ENCODE peak calls at places on chromosomes 11 and 22, in nine cellular contexts. One of them, this sample, is unnamed.

GRCh38 chr11:82823635-82824614 is 76.3 kb downstream of the PRCP start:
- DNase-seq in Calu3: no peak
- DNase-seq in AG04450: no peak
- DNase-seq in neural crest cell: no peak
- DNase-seq in OCI-LY7: peak
- DNase-seq in choroid plexus epithelial cell: no peak
- DNase-seq in cardiac muscle cell: no peak
- DNase-seq in lung: no peak
- DNase-seq in endothelial cell: no peak
- DNase-seq in this sample: no peak

GRCh38 chr11:94117871-94118270 is 10.8 kb upstream of the PANX1 start:
- DNase-seq in Calu3: no peak
- DNase-seq in AG04450: no peak
- DNase-seq in neural crest cell: no peak
- DNase-seq in OCI-LY7: no peak
- DNase-seq in choroid plexus epithelial cell: no peak
- DNase-seq in cardiac muscle cell: no peak
- DNase-seq in lung: no peak
- DNase-seq in endothelial cell: no peak
- DNase-seq in this sample: peak

GRCh38 chr22:31130873-31131272 is 8.1 kb downstream of the INPP5J start:
- DNase-seq in Calu3: no peak
- DNase-seq in AG04450: no peak
- DNase-seq in neural crest cell: no peak
- DNase-seq in OCI-LY7: no peak
- DNase-seq in choroid plexus epithelial cell: no peak
- DNase-seq in cardiac muscle cell: no peak
- DNase-seq in lung: no peak
- DNase-seq in endothelial cell: no peak
- DNase-seq in this sample: no peak

GRCh38 chr11:1920909-1921575 is 1.5 kb downstream of the TNNT3 start:
- DNase-seq in Calu3: no peak
- DNase-seq in AG04450: no peak
- DNase-seq in neural crest cell: no peak
- DNase-seq in OCI-LY7: no peak
- DNase-seq in choroid plexus epithelial cell: no peak
- DNase-seq in cardiac muscle cell: no peak
- DNase-seq in lung: no peak
- DNase-seq in endothelial cell: no peak
- DNase-seq in this sample: no peak

GRCh38 chr22:24208012-24208749 is 26.9 kb downstream of the SUSD2 start:
- DNase-seq in Calu3: peak
- DNase-seq in AG04450: peak
- DNase-seq in neural crest cell: no peak
- DNase-seq in OCI-LY7: no peak
- DNase-seq in choroid plexus epithelial cell: peak
- DNase-seq in cardiac muscle cell: peak
- DNase-seq in lung: peak
- DNase-seq in endothelial cell: no peak
- DNase-seq in this sample: peak

GRCh38 chr11:22634897-22635629 is 9.4 kb upstream of the FANCF start:
- DNase-seq in Calu3: peak
- DNase-seq in AG04450: no peak
- DNase-seq in neural crest cell: no peak
- DNase-seq in OCI-LY7: no peak
- DNase-seq in choroid plexus epithelial cell: peak
- DNase-seq in cardiac muscle cell: peak
- DNase-seq in lung: no peak
- DNase-seq in endothelial cell: no peak
- DNase-seq in this sample: no peak

GRCh38 chr11:93444671-93445073 is 98.5 kb downstream of the SMCO4 start:
- DNase-seq in Calu3: no peak
- DNase-seq in AG04450: no peak
- DNase-seq in neural crest cell: peak
- DNase-seq in OCI-LY7: no peak
- DNase-seq in choroid plexus epithelial cell: no peak
- DNase-seq in cardiac muscle cell: peak
- DNase-seq in lung: no peak
- DNase-seq in endothelial cell: no peak
- DNase-seq in this sample: no peak

GRCh38 chr11:128146926-128147605 is 440.3 kb downstream of the ETS1 start:
- DNase-seq in Calu3: no peak
- DNase-seq in AG04450: no peak
- DNase-seq in neural crest cell: no peak
- DNase-seq in OCI-LY7: no peak
- DNase-seq in choroid plexus epithelial cell: peak
- DNase-seq in cardiac muscle cell: no peak
- DNase-seq in lung: no peak
- DNase-seq in endothelial cell: no peak
- DNase-seq in this sample: no peak

GRCh38 chr11:133957926-133958325 is 1.2 kb upstream of the IGSF9B start:
- DNase-seq in Calu3: no peak
- DNase-seq in AG04450: no peak
- DNase-seq in neural crest cell: no peak
- DNase-seq in OCI-LY7: no peak
- DNase-seq in choroid plexus epithelial cell: peak
- DNase-seq in cardiac muscle cell: peak
- DNase-seq in lung: peak
- DNase-seq in endothelial cell: no peak
- DNase-seq in this sample: no peak

GRCh38 chr11:66366844-66367477 is 4.6 kb downstream of the SLC29A2 start:
- DNase-seq in Calu3: no peak
- DNase-seq in AG04450: no peak
- DNase-seq in neural crest cell: no peak
- DNase-seq in OCI-LY7: no peak
- DNase-seq in choroid plexus epithelial cell: no peak
- DNase-seq in cardiac muscle cell: no peak
- DNase-seq in lung: no peak
- DNase-seq in endothelial cell: no peak
- DNase-seq in this sample: no peak

GRCh38 chr22:28014141-28015055 is 95.3 kb upstream of the PITPNB start:
- DNase-seq in Calu3: no peak
- DNase-seq in AG04450: no peak
- DNase-seq in neural crest cell: no peak
- DNase-seq in OCI-LY7: no peak
- DNase-seq in choroid plexus epithelial cell: no peak
- DNase-seq in cardiac muscle cell: no peak
- DNase-seq in lung: no peak
- DNase-seq in endothelial cell: no peak
- DNase-seq in this sample: no peak

GRCh38 chr22:50518628-50519027 is 6.8 kb downstream of the SCO2 start:
- DNase-seq in Calu3: no peak
- DNase-seq in AG04450: no peak
- DNase-seq in neural crest cell: no peak
- DNase-seq in OCI-LY7: no peak
- DNase-seq in choroid plexus epithelial cell: no peak
- DNase-seq in cardiac muscle cell: no peak
- DNase-seq in lung: no peak
- DNase-seq in endothelial cell: no peak
- DNase-seq in this sample: no peak

GRCh38 chr11:5815534-5815933 is 6.8 kb downstream of the OR52N2 start:
- DNase-seq in Calu3: no peak
- DNase-seq in AG04450: no peak
- DNase-seq in neural crest cell: no peak
- DNase-seq in OCI-LY7: no peak
- DNase-seq in choroid plexus epithelial cell: no peak
- DNase-seq in cardiac muscle cell: no peak
- DNase-seq in lung: no peak
- DNase-seq in endothelial cell: no peak
- DNase-seq in this sample: no peak

GRCh38 chr11:14625804-14626203 is 17.8 kb upstream of the PDE3B start:
- DNase-seq in Calu3: no peak
- DNase-seq in AG04450: no peak
- DNase-seq in neural crest cell: no peak
- DNase-seq in OCI-LY7: peak
- DNase-seq in choroid plexus epithelial cell: no peak
- DNase-seq in cardiac muscle cell: no peak
- DNase-seq in lung: no peak
- DNase-seq in endothelial cell: no peak
- DNase-seq in this sample: no peak

GRCh38 chr11:116869610-116870009 is 32.2 kb upstream of the APOA1 start:
- DNase-seq in Calu3: no peak
- DNase-seq in AG04450: no peak
- DNase-seq in neural crest cell: no peak
- DNase-seq in OCI-LY7: no peak
- DNase-seq in choroid plexus epithelial cell: no peak
- DNase-seq in cardiac muscle cell: no peak
- DNase-seq in lung: no peak
- DNase-seq in endothelial cell: no peak
- DNase-seq in this sample: no peak

GRCh38 chr11:74347381-74347780 is 35.9 kb upstream of the P4HA3 start:
- DNase-seq in Calu3: no peak
- DNase-seq in AG04450: no peak
- DNase-seq in neural crest cell: no peak
- DNase-seq in OCI-LY7: no peak
- DNase-seq in choroid plexus epithelial cell: peak
- DNase-seq in cardiac muscle cell: peak
- DNase-seq in lung: no peak
- DNase-seq in endothelial cell: no peak
- DNase-seq in this sample: no peak

GRCh38 chr11:21323617-21324016 is 654.2 kb downstream of the NELL1 start:
- DNase-seq in Calu3: no peak
- DNase-seq in AG04450: no peak
- DNase-seq in neural crest cell: no peak
- DNase-seq in OCI-LY7: no peak
- DNase-seq in choroid plexus epithelial cell: no peak
- DNase-seq in cardiac muscle cell: no peak
- DNase-seq in lung: no peak
- DNase-seq in endothelial cell: no peak
- DNase-seq in this sample: no peak
- TF ChIP-seq CTCF in Calu3: no peak
- TF ChIP-seq CTCF in AG04450: no peak
- TF ChIP-seq CTCF in neural crest cell: peak
- TF ChIP-seq CTCF in OCI-LY7: peak
- TF ChIP-seq CTCF in choroid plexus epithelial cell: no peak
- TF ChIP-seq CTCF in cardiac muscle cell: no peak
- TF ChIP-seq CTCF in lung: no peak
- TF ChIP-seq CTCF in endothelial cell: no peak
- TF ChIP-seq CTCF in this sample: no peak

DNA sequence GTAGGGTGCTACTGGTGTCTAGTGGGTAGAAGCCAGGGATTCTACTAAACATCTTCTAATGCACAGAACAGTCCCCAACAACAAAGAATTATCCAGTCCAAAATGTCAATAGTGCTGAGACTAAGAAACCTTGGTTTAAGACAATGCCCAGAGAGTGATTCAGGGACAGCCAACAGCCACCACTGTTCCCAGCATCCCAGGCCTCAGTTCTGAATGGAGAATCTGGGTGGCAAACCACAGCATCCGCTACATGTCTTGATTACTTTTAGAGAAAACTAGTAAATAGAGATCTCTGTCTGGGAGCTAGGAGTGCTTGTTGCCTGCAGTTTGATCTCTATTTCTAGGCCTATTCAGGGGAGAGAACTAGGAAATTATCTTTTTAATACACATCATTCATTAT is 20.9 kb upstream of the SIK2 start:
- DNase-seq in Calu3: no peak
- DNase-seq in AG04450: no peak
- DNase-seq in neural crest cell: no peak
- DNase-seq in OCI-LY7: no peak
- DNase-seq in choroid plexus epithelial cell: no peak
- DNase-seq in cardiac muscle cell: no peak
- DNase-seq in lung: no peak
- DNase-seq in endothelial cell: no peak
- DNase-seq in this sample: no peak
- TF ChIP-seq CTCF in Calu3: no peak
- TF ChIP-seq CTCF in AG04450: no peak
- TF ChIP-seq CTCF in neural crest cell: no peak
- TF ChIP-seq CTCF in OCI-LY7: no peak
- TF ChIP-seq CTCF in choroid plexus epithelial cell: no peak
- TF ChIP-seq CTCF in cardiac muscle cell: no peak
- TF ChIP-seq CTCF in lung: no peak
- TF ChIP-seq CTCF in endothelial cell: no peak
- TF ChIP-seq CTCF in this sample: no peak

GRCh38 chr11:67546852-67547251 is 23.6 kb upstream of the CABP2 start:
- DNase-seq in Calu3: no peak
- DNase-seq in AG04450: no peak
- DNase-seq in neural crest cell: no peak
- DNase-seq in OCI-LY7: no peak
- DNase-seq in choroid plexus epithelial cell: no peak
- DNase-seq in cardiac muscle cell: no peak
- DNase-seq in lung: no peak
- DNase-seq in endothelial cell: no peak
- DNase-seq in this sample: no peak

GRCh38 chr11:67542971-67543370 is 19.7 kb upstream of the CABP2 start:
- DNase-seq in Calu3: no peak
- DNase-seq in AG04450: no peak
- DNase-seq in neural crest cell: no peak
- DNase-seq in OCI-LY7: no peak
- DNase-seq in choroid plexus epithelial cell: no peak
- DNase-seq in cardiac muscle cell: no peak
- DNase-seq in lung: no peak
- DNase-seq in endothelial cell: no peak
- DNase-seq in this sample: no peak

GRCh38 chr11:67544591-67545242 is 21.5 kb upstream of the CABP2 start:
- DNase-seq in Calu3: peak
- DNase-seq in AG04450: no peak
- DNase-seq in neural crest cell: no peak
- DNase-seq in OCI-LY7: no peak
- DNase-seq in choroid plexus epithelial cell: peak
- DNase-seq in cardiac muscle cell: no peak
- DNase-seq in lung: no peak
- DNase-seq in endothelial cell: no peak
- DNase-seq in this sample: no peak

GRCh38 chr11:67543585-67543984 is 20.3 kb upstream of the CABP2 start:
- DNase-seq in Calu3: no peak
- DNase-seq in AG04450: no peak
- DNase-seq in neural crest cell: no peak
- DNase-seq in OCI-LY7: no peak
- DNase-seq in choroid plexus epithelial cell: no peak
- DNase-seq in cardiac muscle cell: no peak
- DNase-seq in lung: no peak
- DNase-seq in endothelial cell: no peak
- DNase-seq in this sample: no peak

GRCh38 chr11:67545280-67545679 is 22.0 kb upstream of the CABP2 start:
- DNase-seq in Calu3: peak
- DNase-seq in AG04450: no peak
- DNase-seq in neural crest cell: no peak
- DNase-seq in OCI-LY7: no peak
- DNase-seq in choroid plexus epithelial cell: no peak
- DNase-seq in cardiac muscle cell: peak
- DNase-seq in lung: no peak
- DNase-seq in endothelial cell: no peak
- DNase-seq in this sample: no peak
- TF ChIP-seq CTCF in Calu3: no peak
- TF ChIP-seq CTCF in AG04450: no peak
- TF ChIP-seq CTCF in neural crest cell: no peak
- TF ChIP-seq CTCF in OCI-LY7: no peak
- TF ChIP-seq CTCF in choroid plexus epithelial cell: no peak
- TF ChIP-seq CTCF in cardiac muscle cell: no peak
- TF ChIP-seq CTCF in lung: no peak
- TF ChIP-seq CTCF in endothelial cell: no peak
- TF ChIP-seq CTCF in this sample: peak

DNA sequence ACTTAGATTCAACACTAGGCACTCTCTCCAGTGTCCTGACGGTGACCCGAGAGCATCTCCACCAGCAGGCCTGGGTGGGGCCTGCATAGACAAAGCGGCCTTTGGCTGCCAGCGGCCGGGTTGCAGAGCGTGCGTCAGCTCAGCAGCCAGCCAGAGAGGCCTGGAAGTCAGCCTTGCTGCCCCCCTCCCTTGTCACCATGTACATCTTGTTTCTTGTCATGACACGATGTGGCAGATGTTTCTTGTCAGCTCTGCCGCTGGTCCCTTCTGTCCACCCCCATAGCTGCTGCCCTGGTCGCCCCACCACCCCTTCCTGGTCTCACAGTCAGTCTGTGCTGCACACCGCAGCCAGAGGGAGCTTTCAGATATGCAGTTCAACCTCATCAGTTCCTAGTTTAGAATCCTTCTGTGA is 33.1 kb upstream of the CBX7 start:
- DNase-seq in Calu3: no peak
- DNase-seq in AG04450: no peak
- DNase-seq in neural crest cell: peak
- DNase-seq in OCI-LY7: no peak
- DNase-seq in choroid plexus epithelial cell: peak
- DNase-seq in cardiac muscle cell: peak
- DNase-seq in lung: peak
- DNase-seq in endothelial cell: no peak
- DNase-seq in this sample: no peak
- TF ChIP-seq CTCF in Calu3: peak
- TF ChIP-seq CTCF in AG04450: peak
- TF ChIP-seq CTCF in neural crest cell: no peak
- TF ChIP-seq CTCF in OCI-LY7: no peak
- TF ChIP-seq CTCF in choroid plexus epithelial cell: peak
- TF ChIP-seq CTCF in cardiac muscle cell: peak
- TF ChIP-seq CTCF in lung: peak
- TF ChIP-seq CTCF in endothelial cell: no peak
- TF ChIP-seq CTCF in this sample: peak